ENCODE peak calls at places on chromosome 17, in six cellular contexts. F, X, P, K, C and J are unnamed samples.

GRCh38 chr17:77665833-77666232 is 292.7 kb upstream of the TNRC6C start:
- DNase-seq in K (no peak), F (no peak), C (no peak), P (no peak), X (no peak), J (no peak)

GRCh38 chr17:44219126-44219635 is 294 bp downstream of the UBTF start:
- DNase-seq in P (peak; percentile 59), X (peak; percentile 76), F (peak; percentile 62), C (peak; percentile 59), K (peak; percentile 80), J (no peak)

GRCh38 chr17:49575524-49576120 is at the start of gene NXPH3:
- DNase-seq in P (no peak), F (peak; percentile 62), X (peak; percentile 61), C (peak; percentile 53), K (peak; percentile 39), J (no peak)

GRCh38 chr17:82571855-82572254 is 52.3 kb downstream of the FOXK2 start:
- DNase-seq in X (no peak), F (no peak), P (no peak), C (no peak), K (no peak), J (no peak)

GRCh38 chr17:17784599-17785264 is 52.1 kb downstream of the SREBF1 start:
- DNase-seq in F (no peak), P (no peak), C (peak; percentile 18), X (no peak), K (no peak), J (no peak)

GRCh38 chr17:80859004-80859941 is 132.4 kb upstream of the CHMP6 start:
- DNase-seq in P (peak; percentile 89), C (peak; percentile 93), X (peak; percentile 95), K (no peak), F (no peak), J (no peak)

GRCh38 chr17:31105991-31106390 is 11.2 kb downstream of the NF1 start:
- DNase-seq in C (no peak), K (no peak), F (no peak), P (no peak), X (no peak), J (no peak)

GRCh38 chr17:13569740-13570137 is 32.0 kb downstream of the HS3ST3A1 start:
- DNase-seq in K (no peak), C (no peak), F (no peak), P (no peak), X (no peak), J (no peak)

GRCh38 chr17:81232616-81233241 is 6.1 kb downstream of the TEPSIN start:
- DNase-seq in F (no peak), X (no peak), C (no peak), K (no peak), P (no peak), J (no peak)

GRCh38 chr17:3043737-3044365 is 19.6 kb downstream of the OR1D5 start:
- DNase-seq in C (no peak), F (no peak), P (no peak), X (no peak), K (no peak), J (no peak)

GRCh38 chr17:37358098-37358829 is 17.5 kb upstream of the C17orf78 start:
- DNase-seq in F (peak; percentile 6), C (peak; percentile 71), P (peak; percentile 62), K (no peak), X (peak; percentile 66), J (no peak)